ENCODE peak calls at places on chromosomes 6 and 20, in ten cellular contexts. F is NCI-H2171, M is cardiac fibroblast, I is ecto neural progenitor cell, Y is left colon, L is occipital lobe, V is NCI-H2081, J is choroid plexus epithelial cell, C is HEK293T, W is PC-3. S is an unnamed sample.

GRCh38 chr6:16712250-16712930 is 48.9 kb downstream of the ATXN1 start:
- DNase-seq in W (no peak), V (no peak), L (no peak), M (no peak), C (no peak), Y (no peak), F (no peak), J (no peak), I (no peak), S (no peak)

GRCh38 chr6:136956590-136957573 is 34.8 kb downstream of the SLC35D3 start:
- DNase-seq in I (peak; percentile 66), J (no peak), C (peak; percentile 50), V (peak; percentile 66), Y (no peak), L (no peak), W (no peak), F (no peak), M (no peak), S (no peak)

GRCh38 chr6:36692861-36693702 is 4.5 kb upstream of the RAB44 start:
- DNase-seq in W (no peak), V (no peak), C (no peak), I (no peak), J (no peak), M (no peak), Y (no peak), L (no peak), F (no peak), S (no peak)

GRCh38 chr20:62323146-62323979 is 20.6 kb downstream of the ADRM1 start:
- DNase-seq in I (no peak), Y (no peak), V (no peak), J (no peak), C (no peak), F (no peak), W (no peak), M (no peak), L (no peak), S (no peak)

GRCh38 chr20:61220131-61220530 is 31.9 kb upstream of the CDH4 start:
- DNase-seq in Y (no peak), M (no peak), C (no peak), L (no peak), J (no peak), I (no peak), V (no peak), F (no peak), W (no peak), S (no peak)

GRCh38 chr6:169227116-169227515 is 26.5 kb downstream of the THBS2 start:
- DNase-seq in I (peak; percentile 29), L (no peak), C (no peak), Y (no peak), F (no peak), W (no peak), V (no peak), J (no peak), M (no peak), S (no peak)

GRCh38 chr20:53736757-53737403 is 143.2 kb upstream of the ZNF217 start:
- DNase-seq in L (no peak), J (peak; percentile 81), I (no peak), Y (no peak), C (no peak), M (peak; percentile 77), V (no peak), F (peak; percentile 94), W (peak; percentile 49), S (no peak)

GRCh38 chr20:10240655-10241054 is 22.0 kb downstream of the SNAP25 start:
- DNase-seq in I (no peak), W (no peak), F (no peak), V (no peak), Y (no peak), C (no peak), L (no peak), J (no peak), M (no peak), S (no peak)

GRCh38 chr6:137637161-137637560 is 143.0 kb upstream of the OLIG3 start:
- DNase-seq in J (peak; percentile 100), I (no peak), M (peak; percentile 96), F (no peak), C (no peak), W (peak; percentile 57), V (no peak), L (no peak), Y (no peak), S (no peak)

GRCh38 chr20:41030536-41031242 is 2.1 kb downstream of the TOP1 start:
- DNase-seq in L (no peak), I (no peak), C (no peak), V (no peak), W (peak; percentile 44), M (peak; percentile 53), F (no peak), Y (no peak), J (peak; percentile 56), S (no peak)

GRCh38 chr20:43904195-43904594 is 10.5 kb upstream of the TOX2 start:
- DNase-seq in I (no peak), V (no peak), F (no peak), M (no peak), J (no peak), Y (no peak), C (no peak), L (no peak), W (no peak), S (peak; percentile 46)

GRCh38 chr6:138031850-138032249 is 75.4 kb downstream of the PERP start:
- DNase-seq in J (peak; percentile 17), Y (no peak), F (no peak), M (no peak), C (no peak), I (no peak), V (no peak), W (peak; percentile 27), L (no peak), S (no peak)

GRCh38 chr6:132937466-132937906 is 123.1 kb downstream of the RPS12 start:
- DNase-seq in I (no peak), W (peak; percentile 83), C (peak; percentile 68), V (peak; percentile 82), F (peak; percentile 77), J (peak; percentile 69), M (peak; percentile 45), Y (no peak), L (no peak), S (peak; percentile 57)

GRCh38 chr20:35665949-35666288 is 1.2 kb upstream of the CPNE1 start:
- DNase-seq in C (no peak), M (no peak), I (peak; percentile 22), J (no peak), F (no peak), V (no peak), Y (no peak), L (no peak), W (no peak), S (no peak)

GRCh38 chr6:51283723-51284122 is 465.1 kb downstream of the TFAP2B start:
- DNase-seq in J (no peak), I (no peak), L (no peak), M (no peak), Y (no peak), V (no peak), W (no peak), F (no peak), C (no peak), S (no peak)

GRCh38 chr6:70215460-70215859 is 87.4 kb downstream of the COL9A1 start:
- DNase-seq in M (no peak), Y (no peak), C (no peak), W (no peak), F (no peak), J (no peak), V (no peak), L (no peak), I (no peak), S (no peak)

S was measured in neural crest cell.